ENCODE peak calls at places on chromosomes 16 and 17, in seven cellular contexts. M is A549, X is PC-3, E is upper lobe of right lung, R is tibial nerve, Y is endodermal cell, T is fibroblast of the aortic adventitia. I is an unnamed sample.

GRCh38 chr17:27622914-27623313 is 8.1 kb upstream of the LGALS9 start:
- DNase-seq in M (no peak), X (no peak), E (no peak), R (no peak), Y (no peak), T (no peak), I (no peak)

GRCh38 chr16:67170168-67170947 is at the start of gene NOL3:
- DNase-seq in M (peak; percentile 94), X (peak; percentile 80), E (peak; percentile 94), R (peak; percentile 76), Y (peak; percentile 95), T (peak; percentile 85), I (peak; percentile 73)

GRCh38 chr16:49503242-49504022 is 129.8 kb downstream of the C16orf78 start:
- DNase-seq in M (no peak), X (no peak), E (no peak), R (peak; percentile 7), Y (no peak), T (no peak), I (no peak)

GRCh38 chr17:33653389-33653788 is 360.3 kb upstream of the ASIC2 start:
- DNase-seq in M (no peak), X (no peak), E (no peak), R (no peak), Y (peak; percentile 12), T (no peak), I (no peak)

GRCh38 chr17:45370949-45371413 is 54.2 kb upstream of the MAP3K14 start:
- DNase-seq in M (peak; percentile 79), X (peak; percentile 31), E (peak; percentile 27), R (peak; percentile 3), Y (peak; percentile 66), T (no peak), I (no peak)

GRCh38 chr16:31476305-31477219 is 4.6 kb downstream of the TGFB1I1 start:
- DNase-seq in M (no peak), X (no peak), E (peak; percentile 96), R (peak; percentile 51), Y (peak; percentile 95), T (no peak), I (peak; percentile 61)

GRCh38 chr17:45372325-45372869 is 55.6 kb upstream of the MAP3K14 start:
- DNase-seq in M (peak; percentile 47), X (peak; percentile 43), E (peak; percentile 23), R (peak; percentile 12), Y (peak; percentile 71), T (no peak), I (no peak)

GRCh38 chr16:67542464-67542863 is 13.8 kb downstream of the RIPOR1 start:
- DNase-seq in M (peak; percentile 83), X (peak; percentile 30), E (peak; percentile 62), R (no peak), Y (peak; percentile 79), T (peak; percentile 66), I (no peak)

GRCh38 chr17:1111599-1112443 is 68.0 kb downstream of the ABR start:
- DNase-seq in M (peak; percentile 75), X (no peak), E (peak; percentile 85), R (no peak), Y (no peak), T (no peak), I (no peak)

GRCh38 chr16:30000768-30001631 is 5.0 kb downstream of the INO80E start:
- DNase-seq in M (no peak), X (no peak), E (no peak), R (no peak), Y (peak; percentile 82), T (no peak), I (no peak)

GRCh38 chr16:57781741-57782606 is 20.3 kb downstream of the KIFC3 start:
- DNase-seq in M (no peak), X (no peak), E (no peak), R (no peak), Y (no peak), T (peak; percentile 47), I (no peak)

GRCh38 chr17:50495217-50495823 is 12.9 kb upstream of the MYCBPAP start:
- DNase-seq in M (no peak), X (no peak), E (no peak), R (no peak), Y (peak; percentile 46), T (no peak), I (no peak)

GRCh38 chr16:15749371-15749770 is 99.3 kb downstream of the NDE1 start:
- DNase-seq in M (no peak), X (no peak), E (no peak), R (no peak), Y (no peak), T (no peak), I (no peak)

GRCh38 chr17:15917439-15918027 is 27.4 kb upstream of the ADORA2B start:
- DNase-seq in M (no peak), X (no peak), E (peak; percentile 74), R (no peak), Y (peak; percentile 74), T (no peak), I (no peak)

DNA sequence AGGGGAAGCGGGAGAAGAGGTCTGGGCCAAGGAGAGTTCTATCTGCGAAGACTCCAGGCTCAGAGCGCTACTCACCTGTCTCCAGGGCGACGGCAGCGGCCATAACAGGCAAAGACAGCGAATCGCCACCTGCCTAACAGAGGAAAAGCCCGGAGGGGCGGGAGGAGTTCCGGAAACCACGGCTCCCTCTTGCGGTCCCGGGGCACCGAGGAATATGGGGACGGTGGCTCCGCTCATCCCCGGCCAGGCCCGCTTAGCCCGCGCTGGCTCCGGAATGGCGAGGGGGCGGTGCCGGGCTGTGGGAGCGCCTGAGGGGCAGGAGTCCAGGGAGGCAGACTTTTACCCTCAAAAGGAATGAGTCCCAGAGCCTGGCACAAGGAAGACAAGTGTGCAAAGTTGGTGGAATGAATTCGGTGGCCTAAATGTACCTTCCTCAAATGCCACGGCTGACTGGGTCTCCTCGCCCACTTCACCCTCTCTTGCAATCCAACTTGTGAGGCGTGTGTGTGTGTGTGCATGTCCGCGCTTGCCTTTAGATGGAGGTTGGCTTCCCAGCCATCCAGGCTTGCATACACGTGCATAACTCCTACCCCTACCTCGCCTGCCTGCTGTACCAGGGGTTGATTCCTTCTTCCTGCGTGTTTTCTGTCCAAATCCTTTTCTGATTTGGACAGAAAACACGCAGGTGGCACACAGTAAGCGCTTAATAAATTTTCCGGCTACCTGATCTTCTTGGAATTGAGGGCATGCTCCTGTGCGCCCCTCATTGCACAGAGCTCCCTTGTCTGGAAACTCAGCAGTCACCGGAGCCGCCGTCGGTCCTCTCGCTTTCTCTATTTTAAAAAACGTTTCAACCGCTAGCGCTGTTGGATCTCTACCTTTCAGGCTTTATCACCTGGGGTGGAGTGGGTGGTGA is 3.5 kb downstream of the C17orf100 start:
- DNase-seq in M (no peak), X (no peak), E (peak; percentile 81), R (no peak), Y (peak; percentile 91), T (no peak), I (no peak)
- TF ChIP-seq CTCF in M (no peak), X (no peak), E (no peak), R (no peak), Y (no peak), T (no peak), I (no peak)

GRCh38 chr17:74780443-74781238 is 4.5 kb upstream of the NAT9 start:
- DNase-seq in M (peak; percentile 76), X (peak; percentile 57), E (no peak), R (no peak), Y (peak; percentile 85), T (no peak), I (no peak)
- TF ChIP-seq CTCF in M (peak; percentile 71), X (peak; percentile 90), E (no peak), R (no peak), Y (peak; percentile 75), T (peak; percentile 8), I (peak; percentile 48)

GRCh38 chr17:4968166-4968915 is 724 bp upstream of the SPAG7 start:
- DNase-seq in M (no peak), X (no peak), E (peak; percentile 73), R (no peak), Y (peak; percentile 83), T (peak; percentile 40), I (no peak)
- TF ChIP-seq CTCF in M (no peak), X (no peak), E (no peak), R (no peak), Y (no peak), T (no peak), I (no peak)

GRCh38 chr16:75238853-75239371 is 12.5 kb downstream of the BCAR1 start:
- DNase-seq in M (no peak), X (no peak), E (no peak), R (no peak), Y (no peak), T (peak; percentile 22), I (no peak)
- TF ChIP-seq CTCF in M (no peak), X (peak; percentile 17), E (no peak), R (no peak), Y (peak; percentile 47), T (peak; percentile 26), I (no peak)

GRCh38 chr16:9136596-9136995 is 45.2 kb downstream of the HAPSTR1 start:
- DNase-seq in M (no peak), X (no peak), E (peak; percentile 48), R (no peak), Y (peak; percentile 20), T (no peak), I (no peak)

GRCh38 chr16:9141813-9142212 is 50.4 kb downstream of the HAPSTR1 start:
- DNase-seq in M (no peak), X (no peak), E (peak; percentile 25), R (no peak), Y (peak; percentile 20), T (no peak), I (no peak)

GRCh38 chr16:9139965-9140364 is 48.5 kb downstream of the HAPSTR1 start:
- DNase-seq in M (peak; percentile 70), X (peak; percentile 29), E (peak; percentile 13), R (no peak), Y (peak; percentile 79), T (peak; percentile 31), I (peak; percentile 43)

GRCh38 chr16:9138021-9138680 is 46.7 kb downstream of the HAPSTR1 start:
- DNase-seq in M (no peak), X (no peak), E (peak; percentile 41), R (no peak), Y (peak; percentile 68), T (no peak), I (no peak)

GRCh38 chr16:9138731-9139501 is 47.5 kb downstream of the HAPSTR1 start:
- DNase-seq in M (peak; percentile 69), X (peak; percentile 50), E (peak; percentile 84), R (peak; percentile 19), Y (peak; percentile 94), T (peak; percentile 63), I (peak; percentile 59)
- TF ChIP-seq CTCF in M (peak; percentile 85), X (peak; percentile 86), E (peak; percentile 89), R (peak; percentile 74), Y (peak; percentile 96), T (peak; percentile 94), I (peak; percentile 96)

GRCh38 chr17:39923836-39924690 is 3.3 kb downstream of the ORMDL3 start:
- DNase-seq in M (no peak), X (peak; percentile 5), E (no peak), R (no peak), Y (peak; percentile 87), T (peak; percentile 35), I (no peak)
- TF ChIP-seq CTCF in M (peak; percentile 10), X (peak; percentile 23), E (no peak), R (no peak), Y (peak; percentile 69), T (peak; percentile 43), I (peak; percentile 23)

GRCh38 chr17:72580321-72581127 is 459.7 kb downstream of the SOX9 start:
- DNase-seq in M (peak; percentile 50), X (peak; percentile 94), E (no peak), R (no peak), Y (peak; percentile 65), T (no peak), I (no peak)
- TF ChIP-seq CTCF in M (no peak), X (no peak), E (no peak), R (no peak), Y (no peak), T (no peak), I (no peak)

GRCh38 chr16:2465653-2466415 is 5.3 kb upstream of the NTN3 start:
- DNase-seq in M (peak; percentile 55), X (peak; percentile 4), E (no peak), R (no peak), Y (peak; percentile 78), T (no peak), I (no peak)
- TF ChIP-seq CTCF in M (no peak), X (no peak), E (peak; percentile 13), R (no peak), Y (peak; percentile 76), T (peak; percentile 34), I (peak; percentile 30)

I was measured in GM06990.